ENCODE peak calls at places on chromosome 19, in nine cellular contexts. P is lower lobe of right lung, H is dorsolateral prefrontal cortex, I is stomach, X is neural progenitor cell, T is Calu3, R is Caco-2, C is cardiac muscle cell, M is natural killer cell. D is an unnamed sample.
A peak's percentile ranks its signal among the peaks of the same experiment; 100 is the strongest.

GRCh38 chr19:8004723-8005513 is 523 bp downstream of the ELAVL1 start:
- DNase-seq in R (no peak), P (no peak), I (no peak), C (peak; percentile 53), X (no peak), T (no peak), M (peak; percentile 21), H (no peak), D (no peak)

GRCh38 chr19:38194061-38194701 is 29.8 kb downstream of the DPF1 start:
- DNase-seq in T (no peak), I (no peak), P (no peak), H (no peak), M (no peak), C (no peak), R (no peak), X (no peak), D (no peak)

GRCh38 chr19:7920520-7921301 is 573 bp downstream of the SNAPC2 start:
- DNase-seq in M (peak; percentile 96), C (peak; percentile 100), R (peak; percentile 96), P (peak; percentile 100), X (peak; percentile 99), I (peak; percentile 100), H (peak; percentile 97), T (peak; percentile 93), D (peak; percentile 99)

GRCh38 chr19:1512671-1513491 is at the start of gene ADAMTSL5:
- DNase-seq in R (peak; percentile 75), P (no peak), M (no peak), C (peak; percentile 67), X (peak; percentile 45), I (peak; percentile 60), T (peak; percentile 71), H (no peak), D (no peak)

GRCh38 chr19:46766569-46767317 is 20.5 kb upstream of the STRN4 start:
- DNase-seq in R (peak; percentile 72), T (peak; percentile 57), P (peak; percentile 74), I (peak; percentile 58), M (peak; percentile 45), X (peak; percentile 69), H (no peak), C (peak; percentile 47), D (peak; percentile 67)

GRCh38 chr19:53903055-53903680 is 5.9 kb upstream of the CACNG7 start:
- DNase-seq in T (peak; percentile 67), R (no peak), C (peak; percentile 91), H (no peak), I (no peak), P (no peak), M (no peak), X (peak; percentile 92), D (no peak)

GRCh38 chr19:18594096-18594823 is 5.7 kb downstream of the REX1BD start:
- DNase-seq in C (peak; percentile 92), X (peak; percentile 96), T (peak; percentile 71), M (peak; percentile 76), P (peak; percentile 76), H (no peak), R (peak; percentile 58), I (peak; percentile 80), D (peak; percentile 76)

GRCh38 chr19:18496167-18496979 is 25.5 kb downstream of the ELL start:
- DNase-seq in M (peak; percentile 70), H (no peak), R (no peak), I (peak; percentile 89), T (peak; percentile 71), C (no peak), X (no peak), P (peak; percentile 78), D (peak; percentile 92)

GRCh38 chr19:54074851-54075250 is 6.3 kb downstream of the TARM1 start:
- DNase-seq in I (no peak), C (no peak), H (no peak), P (no peak), R (no peak), X (no peak), T (no peak), M (no peak), D (no peak)

GRCh38 chr19:1606138-1606651 is 933 bp upstream of the UQCR11 start:
- DNase-seq in R (no peak), T (no peak), H (no peak), M (no peak), P (no peak), X (no peak), C (no peak), I (peak; percentile 34), D (no peak)

GRCh38 chr19:35088514-35088913 is 27.1 kb upstream of the FXYD3 start:
- DNase-seq in P (no peak), X (no peak), H (no peak), I (no peak), C (no peak), M (no peak), R (no peak), T (peak; percentile 52), D (no peak)

GRCh38 chr19:18254546-18255500 is 19.4 kb downstream of the IQCN start:
- DNase-seq in T (peak; percentile 39), M (no peak), C (no peak), X (no peak), R (no peak), I (peak; percentile 56), H (no peak), P (no peak), D (no peak)

GRCh38 chr19:55283548-55284393 is at the start of gene BRSK1:
- DNase-seq in X (peak; percentile 92), C (peak; percentile 84), T (no peak), H (peak; percentile 74), R (peak; percentile 84), M (peak; percentile 31), I (peak; percentile 35), P (no peak), D (no peak)

GRCh38 chr19:18650468-18651001 is 13.7 kb downstream of the KLHL26 start:
- DNase-seq in I (peak; percentile 45), X (peak; percentile 37), T (no peak), R (no peak), P (no peak), C (no peak), M (no peak), H (no peak), D (no peak)

GRCh38 chr19:57212109-57212508 is 18.7 kb upstream of the AURKC start:
- DNase-seq in P (no peak), M (no peak), X (no peak), C (no peak), R (no peak), I (no peak), T (no peak), H (no peak), D (no peak)

GRCh38 chr19:44634785-44635184 is 8.9 kb upstream of the PVR start:
- DNase-seq in X (no peak), M (no peak), I (no peak), H (no peak), C (no peak), P (no peak), R (no peak), T (no peak), D (no peak)

GRCh38 chr19:23792784-23793183 is 34.1 kb upstream of the ZNF681 start:
- DNase-seq in R (no peak), C (no peak), X (no peak), I (no peak), P (no peak), M (no peak), H (no peak), T (no peak), D (no peak)
- TF ChIP-seq CTCF in R (no peak), C (no peak), X (no peak), I (no peak), P (no peak), M (no peak), H (no peak), T (no peak), D (no peak)

DNA sequence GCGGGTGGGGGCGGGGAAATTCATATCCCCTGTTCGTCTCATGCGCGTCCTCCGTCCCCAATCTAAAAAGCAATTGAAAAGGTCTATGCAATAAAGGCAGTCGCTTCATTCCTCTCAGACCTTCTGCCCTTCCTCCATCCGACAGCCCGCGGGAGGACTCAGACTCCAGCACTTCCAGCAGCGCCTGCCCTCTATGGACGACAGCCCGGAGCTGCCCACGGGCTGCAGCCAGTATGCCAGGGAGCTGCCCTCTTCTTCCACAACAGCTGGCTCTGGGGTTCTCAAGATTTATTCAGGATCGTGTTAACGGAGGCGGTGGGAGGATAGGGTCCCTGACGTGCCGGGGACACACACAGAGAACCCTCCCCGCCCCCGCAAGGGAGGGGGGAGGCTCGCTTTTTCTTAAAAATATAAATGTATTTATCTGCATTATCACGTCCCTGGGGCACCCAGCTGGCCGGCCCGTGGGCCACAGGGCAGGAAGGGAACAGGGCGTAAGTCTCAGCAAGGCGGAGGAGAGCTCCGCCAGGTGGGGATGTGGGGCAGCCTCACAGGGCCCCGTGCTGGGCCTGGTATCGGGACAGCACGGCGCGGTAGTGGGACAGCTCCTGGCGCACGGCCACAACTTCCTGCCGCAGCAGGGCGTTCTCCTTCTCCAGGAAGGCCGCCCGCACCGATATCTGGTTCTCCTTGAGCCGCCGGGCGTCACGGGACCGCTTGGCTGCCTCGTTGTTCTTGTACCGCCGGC is 6.7 kb downstream of the DBP start:
- DNase-seq in X (peak; percentile 80), P (peak; percentile 75), R (peak; percentile 46), C (peak; percentile 53), I (peak; percentile 95), T (no peak), M (no peak), H (no peak), D (peak; percentile 49)
- TF ChIP-seq CTCF in X (peak; percentile 33), P (peak; percentile 17), R (no peak), C (no peak), I (peak; percentile 23), T (no peak), M (no peak), H (no peak), D (peak; percentile 21)

GRCh38 chr19:51107406-51108065 is 673 bp downstream of the CTU1 start:
- DNase-seq in H (peak; percentile 36), R (no peak), M (no peak), X (peak; percentile 68), T (no peak), C (no peak), P (no peak), I (no peak), D (no peak)

GRCh38 chr19:51111606-51112005 is 3.4 kb upstream of the CTU1 start:
- DNase-seq in P (no peak), X (peak; percentile 51), I (no peak), R (no peak), T (peak; percentile 63), C (no peak), H (no peak), M (no peak), D (no peak)

GRCh38 chr19:51110666-51110971 is 2.4 kb upstream of the CTU1 start:
- DNase-seq in M (no peak), C (no peak), H (no peak), X (no peak), R (no peak), P (no peak), I (no peak), T (no peak), D (no peak)

GRCh38 chr19:51108805-51109146 is 567 bp upstream of the CTU1 start:
- DNase-seq in I (no peak), C (no peak), T (no peak), M (no peak), R (no peak), P (no peak), H (no peak), X (no peak), D (no peak)

GRCh38 chr19:51108066-51108804 is at the start of gene CTU1:
- DNase-seq in M (peak; percentile 94), T (peak; percentile 99), H (peak; percentile 99), P (peak; percentile 99), I (peak; percentile 98), C (peak; percentile 98), X (peak; percentile 99), R (peak; percentile 99), D (peak; percentile 100)
- TF ChIP-seq CTCF in M (no peak), T (no peak), H (peak; percentile 20), P (no peak), I (no peak), C (no peak), X (no peak), R (no peak), D (no peak)

GRCh38 chr19:49327878-49328544 is 3.0 kb upstream of the SLC6A16 start:
- DNase-seq in I (no peak), P (no peak), T (peak; percentile 57), C (peak; percentile 16), M (no peak), R (peak; percentile 35), X (peak; percentile 30), H (no peak), D (no peak)
- TF ChIP-seq CTCF in I (peak; percentile 65), P (peak; percentile 68), T (peak; percentile 74), C (peak; percentile 75), M (peak; percentile 80), R (peak; percentile 74), X (peak; percentile 64), H (peak; percentile 15), D (peak; percentile 89)

D was measured in CD14-positive monocyte.